ENCODE peak calls at places on chromosomes 5 and 9, in ten cellular contexts. One of them, this sample, is unnamed.

GRCh38 chr5:179795863-179796833 is 2.4 kb downstream of the LTC4S start:
- DNase-seq in Caco-2: peak; percentile 95
- DNase-seq in OCI-LY7: peak; percentile 83
- DNase-seq in MG63: peak; percentile 90
- DNase-seq in sigmoid colon: peak; percentile 87
- DNase-seq in neuronal stem cell: no peak
- DNase-seq in cardiac muscle cell: peak; percentile 88
- DNase-seq in IMR-90: peak; percentile 78
- DNase-seq in ovary: peak; percentile 77
- DNase-seq in GM12865: peak; percentile 90
- DNase-seq in this sample: peak; percentile 38

GRCh38 chr9:108813951-108814601 is 41.7 kb downstream of the ACTL7B start:
- DNase-seq in Caco-2: no peak
- DNase-seq in OCI-LY7: no peak
- DNase-seq in MG63: peak; percentile 66
- DNase-seq in sigmoid colon: no peak
- DNase-seq in neuronal stem cell: no peak
- DNase-seq in cardiac muscle cell: peak; percentile 48
- DNase-seq in IMR-90: no peak
- DNase-seq in ovary: no peak
- DNase-seq in GM12865: no peak
- DNase-seq in this sample: no peak

GRCh38 chr5:177469750-177470525 is 3.5 kb downstream of the DBN1 start:
- DNase-seq in Caco-2: no peak
- DNase-seq in OCI-LY7: no peak
- DNase-seq in MG63: no peak
- DNase-seq in sigmoid colon: no peak
- DNase-seq in neuronal stem cell: no peak
- DNase-seq in cardiac muscle cell: no peak
- DNase-seq in IMR-90: no peak
- DNase-seq in ovary: no peak
- DNase-seq in GM12865: no peak
- DNase-seq in this sample: no peak

GRCh38 chr5:146722361-146722779 is 156.2 kb downstream of the PPP2R2B start:
- DNase-seq in Caco-2: no peak
- DNase-seq in OCI-LY7: no peak
- DNase-seq in MG63: no peak
- DNase-seq in sigmoid colon: no peak
- DNase-seq in neuronal stem cell: no peak
- DNase-seq in cardiac muscle cell: peak; percentile 68
- DNase-seq in IMR-90: peak; percentile 16
- DNase-seq in ovary: no peak
- DNase-seq in GM12865: no peak
- DNase-seq in this sample: no peak

GRCh38 chr5:82664711-82665110 is 386.6 kb upstream of the RPS23 start:
- DNase-seq in Caco-2: no peak
- DNase-seq in OCI-LY7: no peak
- DNase-seq in MG63: no peak
- DNase-seq in sigmoid colon: no peak
- DNase-seq in neuronal stem cell: no peak
- DNase-seq in cardiac muscle cell: no peak
- DNase-seq in IMR-90: no peak
- DNase-seq in ovary: no peak
- DNase-seq in GM12865: no peak
- DNase-seq in this sample: no peak

GRCh38 chr5:58497956-58498942 is 7.0 kb downstream of the GAPT start:
- DNase-seq in Caco-2: peak; percentile 64
- DNase-seq in OCI-LY7: no peak
- DNase-seq in MG63: no peak
- DNase-seq in sigmoid colon: no peak
- DNase-seq in neuronal stem cell: peak; percentile 12
- DNase-seq in cardiac muscle cell: peak; percentile 67
- DNase-seq in IMR-90: peak; percentile 41
- DNase-seq in ovary: peak; percentile 68
- DNase-seq in GM12865: no peak
- DNase-seq in this sample: peak; percentile 5

GRCh38 chr9:93636172-93636661 is 59.8 kb downstream of the PHF2 start:
- DNase-seq in Caco-2: no peak
- DNase-seq in OCI-LY7: no peak
- DNase-seq in MG63: no peak
- DNase-seq in sigmoid colon: peak; percentile 54
- DNase-seq in neuronal stem cell: no peak
- DNase-seq in cardiac muscle cell: no peak
- DNase-seq in IMR-90: no peak
- DNase-seq in ovary: peak; percentile 9
- DNase-seq in GM12865: no peak
- DNase-seq in this sample: no peak

GRCh38 chr9:100581081-100581480 is 3.2 kb downstream of the CAVIN4 start:
- DNase-seq in Caco-2: no peak
- DNase-seq in OCI-LY7: no peak
- DNase-seq in MG63: no peak
- DNase-seq in sigmoid colon: no peak
- DNase-seq in neuronal stem cell: no peak
- DNase-seq in cardiac muscle cell: no peak
- DNase-seq in IMR-90: no peak
- DNase-seq in ovary: no peak
- DNase-seq in GM12865: no peak
- DNase-seq in this sample: no peak

DNA sequence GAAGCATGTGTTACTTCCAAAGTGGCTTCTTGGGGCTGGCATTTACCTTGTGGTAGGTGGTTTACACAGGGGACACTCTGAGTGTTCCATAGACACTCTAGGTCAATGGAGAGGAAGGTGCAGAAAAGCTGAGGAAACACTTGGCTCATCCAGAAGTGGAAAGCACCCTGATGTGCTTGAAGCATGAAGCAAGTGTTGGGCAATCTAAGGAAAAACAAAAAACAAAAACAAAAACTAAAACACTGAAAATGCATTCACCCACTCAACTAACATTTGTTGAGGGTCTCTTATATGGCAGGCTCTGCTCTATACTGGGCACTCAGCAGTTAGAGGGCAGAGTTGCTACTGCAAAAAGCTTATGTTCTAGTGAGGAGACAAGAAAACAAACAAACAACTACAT is 2.8 kb upstream of the ERAP2 start:
- DNase-seq in Caco-2: no peak
- DNase-seq in OCI-LY7: no peak
- DNase-seq in MG63: no peak
- DNase-seq in sigmoid colon: no peak
- DNase-seq in neuronal stem cell: no peak
- DNase-seq in cardiac muscle cell: no peak
- DNase-seq in IMR-90: no peak
- DNase-seq in ovary: no peak
- DNase-seq in GM12865: no peak
- DNase-seq in this sample: no peak
- H3K4me3 ChIP-seq in Caco-2: no peak overlapping the region
- H3K4me3 ChIP-seq in OCI-LY7: no peak overlapping the region
- H3K4me3 ChIP-seq in MG63: no peak overlapping the region
- H3K4me3 ChIP-seq in sigmoid colon: no peak overlapping the region
- H3K4me3 ChIP-seq in neuronal stem cell: no peak overlapping the region
- H3K4me3 ChIP-seq in cardiac muscle cell: no peak overlapping the region
- H3K4me3 ChIP-seq in IMR-90: no peak overlapping the region
- H3K4me3 ChIP-seq in ovary: no peak overlapping the region
- H3K4me3 ChIP-seq in GM12865: no peak overlapping the region
- H3K4me3 ChIP-seq in this sample: no peak overlapping the region

DNA sequence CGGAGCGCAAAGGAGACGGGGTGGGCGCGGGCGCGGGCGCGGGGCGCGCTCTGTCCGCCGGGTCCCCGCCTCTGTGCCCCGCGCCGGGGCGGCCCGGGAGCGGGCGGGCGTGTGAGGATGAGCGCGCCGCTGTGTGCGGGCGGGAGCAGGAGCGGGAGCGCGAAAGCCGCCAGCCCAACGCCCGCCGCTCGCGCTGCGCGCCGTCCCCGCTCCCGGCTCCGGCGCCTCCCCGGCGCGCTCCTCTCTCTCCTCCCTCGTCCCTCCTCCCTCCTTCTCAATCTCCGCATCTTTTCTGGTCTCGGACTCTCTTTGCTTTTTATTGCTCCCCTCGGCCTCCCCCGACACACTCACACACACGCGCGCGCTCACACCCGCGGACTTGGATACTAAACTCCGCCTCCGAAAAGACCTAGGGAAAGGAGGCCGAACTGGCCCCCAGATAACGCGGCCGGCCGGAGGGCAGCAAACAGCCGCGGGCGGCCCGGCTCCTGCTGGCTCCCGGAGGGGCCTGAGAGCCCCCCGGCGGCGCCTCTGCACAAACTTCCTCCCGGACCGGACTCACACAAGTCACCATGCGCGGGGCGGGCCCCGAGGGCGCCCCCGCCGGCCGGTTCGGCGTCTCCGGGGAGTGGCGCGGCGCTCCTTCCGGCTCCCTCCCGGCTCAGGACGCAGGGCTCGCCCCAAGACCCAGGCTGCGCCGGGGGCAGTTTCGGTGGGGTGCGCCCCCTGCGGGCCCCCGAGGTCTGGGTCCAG is at the start of gene FIBCD1:
- DNase-seq in Caco-2: peak; percentile 51
- DNase-seq in OCI-LY7: peak; percentile 24
- DNase-seq in MG63: peak; percentile 51
- DNase-seq in sigmoid colon: no peak
- DNase-seq in neuronal stem cell: no peak
- DNase-seq in cardiac muscle cell: peak; percentile 38
- DNase-seq in IMR-90: peak; percentile 34
- DNase-seq in ovary: no peak
- DNase-seq in GM12865: peak; percentile 57
- DNase-seq in this sample: no peak
- H3K4me3 ChIP-seq in Caco-2: peak within 1 kb of the TSS; percentile 41
- H3K4me3 ChIP-seq in OCI-LY7: no peak within 1 kb of the TSS
- H3K4me3 ChIP-seq in MG63: peak within 1 kb of the TSS; percentile 55
- H3K4me3 ChIP-seq in sigmoid colon: no peak within 1 kb of the TSS
- H3K4me3 ChIP-seq in neuronal stem cell: peak within 1 kb of the TSS; percentile 82
- H3K4me3 ChIP-seq in cardiac muscle cell: peak within 1 kb of the TSS; percentile 55
- H3K4me3 ChIP-seq in IMR-90: peak within 1 kb of the TSS; percentile 86
- H3K4me3 ChIP-seq in ovary: peak within 1 kb of the TSS; percentile 16
- H3K4me3 ChIP-seq in GM12865: peak within 1 kb of the TSS; percentile 55
- H3K4me3 ChIP-seq in this sample: peak within 1 kb of the TSS; percentile 57

GRCh38 chr9:95087659-95088242 is 229.8 kb downstream of the FANCC start:
- DNase-seq in Caco-2: no peak
- DNase-seq in OCI-LY7: peak; percentile 8
- DNase-seq in MG63: peak; percentile 47
- DNase-seq in sigmoid colon: peak; percentile 72
- DNase-seq in neuronal stem cell: no peak
- DNase-seq in cardiac muscle cell: no peak
- DNase-seq in IMR-90: no peak
- DNase-seq in ovary: no peak
- DNase-seq in GM12865: peak; percentile 15
- DNase-seq in this sample: no peak

GRCh38 chr9:95088421-95089161 is 228.9 kb downstream of the FANCC start:
- DNase-seq in Caco-2: no peak
- DNase-seq in OCI-LY7: no peak
- DNase-seq in MG63: no peak
- DNase-seq in sigmoid colon: peak; percentile 68
- DNase-seq in neuronal stem cell: no peak
- DNase-seq in cardiac muscle cell: no peak
- DNase-seq in IMR-90: no peak
- DNase-seq in ovary: no peak
- DNase-seq in GM12865: no peak
- DNase-seq in this sample: no peak

GRCh38 chr9:95089916-95090791 is 227.4 kb downstream of the FANCC start:
- DNase-seq in Caco-2: no peak
- DNase-seq in OCI-LY7: no peak
- DNase-seq in MG63: no peak
- DNase-seq in sigmoid colon: peak; percentile 80
- DNase-seq in neuronal stem cell: no peak
- DNase-seq in cardiac muscle cell: no peak
- DNase-seq in IMR-90: no peak
- DNase-seq in ovary: no peak
- DNase-seq in GM12865: no peak
- DNase-seq in this sample: no peak

GRCh38 chr9:95090871-95091573 is 226.5 kb downstream of the FANCC start:
- DNase-seq in Caco-2: no peak
- DNase-seq in OCI-LY7: no peak
- DNase-seq in MG63: no peak
- DNase-seq in sigmoid colon: peak; percentile 64
- DNase-seq in neuronal stem cell: no peak
- DNase-seq in cardiac muscle cell: no peak
- DNase-seq in IMR-90: no peak
- DNase-seq in ovary: no peak
- DNase-seq in GM12865: no peak
- DNase-seq in this sample: peak; percentile 32

GRCh38 chr9:95089257-95089873 is 228.1 kb downstream of the FANCC start:
- DNase-seq in Caco-2: no peak
- DNase-seq in OCI-LY7: no peak
- DNase-seq in MG63: no peak
- DNase-seq in sigmoid colon: peak; percentile 69
- DNase-seq in neuronal stem cell: no peak
- DNase-seq in cardiac muscle cell: no peak
- DNase-seq in IMR-90: no peak
- DNase-seq in ovary: no peak
- DNase-seq in GM12865: no peak
- DNase-seq in this sample: no peak
- H3K4me3 ChIP-seq in Caco-2: no peak overlapping the region
- H3K4me3 ChIP-seq in OCI-LY7: no peak overlapping the region
- H3K4me3 ChIP-seq in MG63: no peak overlapping the region
- H3K4me3 ChIP-seq in sigmoid colon: no peak overlapping the region
- H3K4me3 ChIP-seq in neuronal stem cell: no peak overlapping the region
- H3K4me3 ChIP-seq in cardiac muscle cell: no peak overlapping the region
- H3K4me3 ChIP-seq in IMR-90: no peak overlapping the region
- H3K4me3 ChIP-seq in ovary: no peak overlapping the region
- H3K4me3 ChIP-seq in GM12865: no peak overlapping the region
- H3K4me3 ChIP-seq in this sample: no peak overlapping the region

GRCh38 chr9:129335456-129336129 is 157.5 kb upstream of the IER5L start:
- DNase-seq in Caco-2: no peak
- DNase-seq in OCI-LY7: no peak
- DNase-seq in MG63: no peak
- DNase-seq in sigmoid colon: peak; percentile 81
- DNase-seq in neuronal stem cell: no peak
- DNase-seq in cardiac muscle cell: peak; percentile 53
- DNase-seq in IMR-90: no peak
- DNase-seq in ovary: peak; percentile 66
- DNase-seq in GM12865: no peak
- DNase-seq in this sample: no peak

GRCh38 chr9:129336130-129336528 is 158.1 kb upstream of the IER5L start:
- DNase-seq in Caco-2: no peak
- DNase-seq in OCI-LY7: no peak
- DNase-seq in MG63: no peak
- DNase-seq in sigmoid colon: no peak
- DNase-seq in neuronal stem cell: no peak
- DNase-seq in cardiac muscle cell: peak; percentile 90
- DNase-seq in IMR-90: peak; percentile 46
- DNase-seq in ovary: no peak
- DNase-seq in GM12865: no peak
- DNase-seq in this sample: no peak

GRCh38 chr9:129334744-129335080 is 156.7 kb upstream of the IER5L start:
- DNase-seq in Caco-2: no peak
- DNase-seq in OCI-LY7: no peak
- DNase-seq in MG63: no peak
- DNase-seq in sigmoid colon: no peak
- DNase-seq in neuronal stem cell: no peak
- DNase-seq in cardiac muscle cell: no peak
- DNase-seq in IMR-90: no peak
- DNase-seq in ovary: no peak
- DNase-seq in GM12865: no peak
- DNase-seq in this sample: no peak

GRCh38 chr9:129337287-129338140 is 159.5 kb upstream of the IER5L start:
- DNase-seq in Caco-2: no peak
- DNase-seq in OCI-LY7: no peak
- DNase-seq in MG63: no peak
- DNase-seq in sigmoid colon: no peak
- DNase-seq in neuronal stem cell: no peak
- DNase-seq in cardiac muscle cell: peak; percentile 16
- DNase-seq in IMR-90: no peak
- DNase-seq in ovary: peak; percentile 42
- DNase-seq in GM12865: no peak
- DNase-seq in this sample: no peak

DNA sequence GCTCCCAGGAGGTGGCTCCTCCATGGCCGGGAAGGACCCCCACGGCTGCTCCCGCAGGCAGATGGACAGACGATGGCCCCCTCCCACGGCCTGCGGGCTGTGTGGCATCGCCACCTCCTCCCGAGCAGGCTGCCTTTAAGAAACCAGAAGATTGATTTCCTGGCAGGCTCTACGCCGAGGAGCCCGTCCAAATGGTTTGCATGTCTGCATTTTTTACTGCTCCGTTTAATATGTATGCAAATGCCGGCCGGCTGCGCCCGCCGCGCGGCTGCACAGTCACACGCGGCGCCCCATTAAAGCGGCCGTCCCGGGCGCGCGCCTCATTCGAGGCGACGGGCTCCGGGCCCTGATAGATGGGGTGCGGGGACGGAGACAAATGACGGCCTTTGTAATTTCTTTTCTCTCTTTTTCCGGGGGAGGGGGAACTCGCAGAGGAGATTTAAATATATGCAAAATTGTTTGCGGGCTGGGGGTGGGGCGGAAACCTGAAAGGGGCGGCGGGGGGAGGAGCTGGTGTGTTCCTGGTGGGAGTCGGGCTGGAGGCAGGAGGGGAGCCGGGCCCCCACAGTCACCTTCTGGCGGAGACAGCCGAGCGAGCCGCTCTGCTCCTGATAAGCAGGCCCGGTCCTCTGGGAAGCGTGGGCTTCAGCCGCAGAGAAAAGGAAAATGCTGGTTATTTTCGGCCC is 158.7 kb upstream of the IER5L start:
- DNase-seq in Caco-2: no peak
- DNase-seq in OCI-LY7: peak; percentile 59
- DNase-seq in MG63: peak; percentile 20
- DNase-seq in sigmoid colon: no peak
- DNase-seq in neuronal stem cell: no peak
- DNase-seq in cardiac muscle cell: peak; percentile 85
- DNase-seq in IMR-90: peak; percentile 55
- DNase-seq in ovary: peak; percentile 66
- DNase-seq in GM12865: peak; percentile 50
- DNase-seq in this sample: no peak
- H3K4me3 ChIP-seq in Caco-2: no peak overlapping the region
- H3K4me3 ChIP-seq in OCI-LY7: peak overlapping the region; percentile 45
- H3K4me3 ChIP-seq in MG63: peak overlapping the region; percentile 13
- H3K4me3 ChIP-seq in sigmoid colon: peak overlapping the region; percentile 10
- H3K4me3 ChIP-seq in neuronal stem cell: no peak overlapping the region
- H3K4me3 ChIP-seq in cardiac muscle cell: peak overlapping the region; percentile 7
- H3K4me3 ChIP-seq in IMR-90: no peak overlapping the region
- H3K4me3 ChIP-seq in ovary: peak overlapping the region; percentile 39
- H3K4me3 ChIP-seq in GM12865: no peak overlapping the region
- H3K4me3 ChIP-seq in this sample: peak overlapping the region; percentile 22

This sample was measured in skeletal muscle cell.